ENCODE peak calls at places on chromosomes 7 and 10, in five cellular contexts. E is thyroid gland; N is CD4-positive, alpha-beta memory T cell; P is small intestine; I is A549. G is an unnamed sample.

GRCh38 chr7:1941464-1942025 is 271.5 kb downstream of the ELFN1 start:
- DNase-seq in I (no peak), N (peak), E (no peak), P (no peak), G (no peak)

GRCh38 chr7:144796919-144797318 is 38.9 kb downstream of the TPK1 start:
- DNase-seq in P (no peak), N (no peak), E (no peak), I (no peak), G (no peak)

GRCh38 chr7:85600425-85600824 is 413.6 kb upstream of the SEMA3D start:
- DNase-seq in N (no peak), E (no peak), I (no peak), P (no peak), G (no peak)

GRCh38 chr10:112265745-112266144 is 17.5 kb upstream of the TECTB start:
- DNase-seq in P (no peak), E (peak), I (no peak), N (no peak), G (no peak)

GRCh38 chr10:23693398-23693797 is 254.5 kb downstream of the OTUD1 start:
- DNase-seq in P (no peak), E (no peak), N (no peak), I (peak), G (no peak)

GRCh38 chr7:129553861-129554530 is 51.7 kb downstream of the SMKR1 start:
- DNase-seq in I (no peak), E (no peak), P (no peak), N (peak), G (no peak)

GRCh38 chr7:37656913-37657530 is 26.5 kb upstream of the GPR141 start:
- DNase-seq in N (no peak), I (no peak), E (no peak), P (no peak), G (no peak)

GRCh38 chr10:19832624-19833507 is 16.6 kb downstream of the PLXDC2 start:
- DNase-seq in E (peak), I (no peak), P (no peak), N (no peak), G (peak)

GRCh38 chr10:112769611-112770370 is 180.3 kb upstream of the TCF7L2 start:
- DNase-seq in P (no peak), N (no peak), E (no peak), I (no peak), G (no peak)

GRCh38 chr7:74417419-74417971 is 36.2 kb upstream of the GTF2IRD1 start:
- DNase-seq in N (no peak), P (peak), E (peak), I (peak), G (no peak)

GRCh38 chr10:103793429-103793828 is 61.9 kb downstream of the SH3PXD2A start:
- DNase-seq in N (no peak), E (no peak), P (peak), I (peak), G (no peak)

DNA sequence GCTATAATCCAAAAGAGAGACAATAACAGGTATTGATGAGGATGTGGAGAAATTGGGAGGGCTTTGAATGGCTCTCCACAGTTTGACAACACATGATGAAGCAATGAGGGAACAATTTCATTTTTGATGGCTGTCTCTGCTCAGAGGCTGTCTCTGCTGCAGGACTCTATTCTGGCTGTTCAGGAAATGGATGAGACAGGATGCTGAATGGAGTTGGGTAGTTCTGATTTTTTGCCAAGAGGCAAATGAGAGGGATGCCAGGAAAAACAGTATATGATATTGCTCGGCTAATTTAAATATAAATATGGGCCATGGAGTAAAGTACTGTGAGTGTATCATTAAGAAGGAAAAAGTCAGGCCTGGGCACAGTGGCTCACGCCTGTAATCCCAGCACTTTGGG is 16.8 kb downstream of the APBB1IP start:
- DNase-seq in P (no peak), E (no peak), I (no peak), N (no peak), G (no peak)
- H3K27ac ChIP-seq in P (no peak), E (no peak), I (no peak), N (no peak), G (no peak)

GRCh38 chr10:131949041-131949862 is 32.5 kb downstream of the BNIP3 start:
- DNase-seq in P (no peak), E (no peak), N (no peak), I (no peak), G (no peak)

GRCh38 chr10:131946321-131946751 is 35.4 kb downstream of the BNIP3 start:
- DNase-seq in N (no peak), E (no peak), P (no peak), I (peak), G (no peak)

GRCh38 chr10:131948501-131948900 is 33.2 kb downstream of the BNIP3 start:
- DNase-seq in I (no peak), N (no peak), E (no peak), P (no peak), G (no peak)

GRCh38 chr10:131947631-131948347 is 33.9 kb downstream of the BNIP3 start:
- DNase-seq in E (no peak), I (no peak), N (no peak), P (no peak), G (no peak)

GRCh38 chr10:131946880-131947279 is 34.8 kb downstream of the BNIP3 start:
- DNase-seq in N (no peak), E (no peak), P (no peak), I (no peak), G (no peak)
- H3K27ac ChIP-seq in N (no peak), E (no peak), P (no peak), I (peak), G (peak)

DNA sequence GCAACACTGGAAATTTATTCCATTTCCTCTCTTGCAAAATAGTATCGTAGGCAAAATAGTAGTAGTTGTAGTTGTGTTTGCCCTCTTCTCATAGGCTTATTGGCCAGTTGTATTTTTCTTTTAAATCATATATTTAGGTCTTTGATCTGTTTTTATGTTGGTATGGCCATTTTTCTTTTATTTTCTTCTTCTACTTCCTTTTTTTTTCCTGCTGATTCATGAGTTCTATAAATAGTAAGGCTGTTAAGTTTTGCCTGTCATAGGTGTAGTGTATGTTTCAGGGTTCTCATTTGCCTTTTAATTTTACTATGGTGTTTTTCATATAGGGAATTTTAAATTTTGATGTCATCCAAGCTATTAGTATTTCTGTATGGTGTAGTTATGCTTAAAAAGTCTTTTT is 25.4 kb upstream of the MRC1 start:
- DNase-seq in E (no peak), P (no peak), N (no peak), I (no peak), G (no peak)
- H3K27ac ChIP-seq in E (no peak), P (no peak), N (no peak), I (peak), G (peak)

DNA sequence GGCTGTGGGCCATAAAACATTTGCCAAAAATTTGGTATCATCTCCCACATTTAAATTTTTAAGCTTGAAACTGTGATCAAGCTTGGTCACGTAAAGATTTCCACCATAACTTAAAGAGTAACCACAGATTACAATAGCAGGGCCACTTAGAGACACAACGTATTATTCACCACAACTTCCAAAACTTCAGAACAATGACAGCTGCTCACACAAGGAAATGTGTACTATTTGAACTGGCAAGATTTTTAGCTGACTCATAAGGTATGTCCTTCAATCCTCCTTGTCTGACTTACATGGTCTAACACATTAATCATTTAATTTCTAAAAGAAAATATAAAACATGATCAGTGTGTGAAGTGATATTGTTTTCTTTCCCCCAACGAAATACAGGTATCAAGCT is 234.5 kb downstream of the PARD3 start:
- DNase-seq in I (peak), E (no peak), P (peak), N (no peak), G (peak)
- H3K27ac ChIP-seq in I (peak), E (no peak), P (no peak), N (no peak), G (peak)

DNA sequence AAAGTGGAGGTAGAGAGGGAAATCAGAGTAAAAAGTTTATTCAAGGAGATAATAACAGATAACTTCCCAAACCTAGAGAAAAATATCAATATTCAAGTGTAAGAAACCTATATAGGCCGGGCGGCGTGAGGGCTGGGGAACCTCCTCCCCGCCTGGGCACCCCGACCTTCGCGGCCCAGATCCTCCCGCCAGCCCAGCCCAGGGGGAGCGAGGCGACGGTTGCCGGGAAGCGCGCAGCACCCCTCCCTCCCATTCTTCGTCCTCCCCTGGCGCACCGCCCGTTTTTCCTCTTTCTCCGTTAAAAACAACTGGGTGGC is 32.4 kb upstream of the SFTPD start:
- DNase-seq in N (no peak), P (no peak), E (peak), I (no peak), G (no peak)
- H3K27ac ChIP-seq in N (no peak), P (no peak), E (peak), I (peak), G (peak)

G was measured in epithelial cell of prostate.